ENCODE peak calls at places on chromosomes 5 and 9, in seven cellular contexts. E is HEK293T, U is HCT116, Z is WTC11, M is H1, S is GM12878, B is K562. F is an unnamed sample.

GRCh38 chr5:139414601-139415121 is 10.8 kb upstream of the SPATA24 start:
- DNase-seq in E (no peak), U (no peak), Z (no peak), M (no peak), S (no peak), B (no peak), F (no peak)

GRCh38 chr5:144566747-144567415 is 396.2 kb downstream of the KCTD16 start:
- DNase-seq in E (no peak), U (no peak), Z (no peak), M (no peak), S (no peak), B (no peak), F (no peak)

GRCh38 chr9:78676623-78677022 is 379.7 kb downstream of the PSAT1 start:
- DNase-seq in E (no peak), U (no peak), Z (no peak), M (no peak), S (no peak), B (no peak), F (no peak)

GRCh38 chr9:16652511-16653101 is 217.9 kb downstream of the BNC2 start:
- DNase-seq in E (no peak), U (no peak), Z (no peak), M (no peak), S (no peak), B (no peak), F (no peak)

GRCh38 chr9:136799079-136799853 is 3.1 kb downstream of the CCDC183 start:
- DNase-seq in E (no peak), U (no peak), Z (peak), M (no peak), S (no peak), B (no peak), F (peak)

GRCh38 chr9:71644819-71645362 is 123.4 kb downstream of the CEMIP2 start:
- DNase-seq in E (no peak), U (no peak), Z (no peak), M (no peak), S (no peak), B (no peak), F (no peak)

GRCh38 chr5:86979801-86980510 is 287.7 kb upstream of the RASA1 start:
- DNase-seq in E (no peak), U (peak), Z (no peak), M (no peak), S (no peak), B (no peak), F (peak)

GRCh38 chr5:60386398-60386797 is 313.6 kb downstream of the DEPDC1B start:
- DNase-seq in E (no peak), U (no peak), Z (peak), M (no peak), S (no peak), B (no peak), F (no peak)

GRCh38 chr5:87120518-87121314 is 147.0 kb upstream of the RASA1 start:
- DNase-seq in E (no peak), U (peak), Z (no peak), M (no peak), S (no peak), B (no peak), F (no peak)

GRCh38 chr9:118128313-118128712 is 424.1 kb downstream of the TLR4 start:
- DNase-seq in E (no peak), U (no peak), Z (no peak), M (no peak), S (no peak), B (no peak), F (no peak)
- TF ChIP-seq SP1 in E (no peak), U (no peak), Z (no peak), M (no peak), S (no peak), B (no peak), F (no peak)

GRCh38 chr9:106072421-106072820 is 378.1 kb downstream of the TMEM38B start:
- DNase-seq in E (no peak), U (no peak), Z (no peak), M (no peak), S (no peak), B (no peak), F (no peak)
- TF ChIP-seq SP1 in E (no peak), U (no peak), Z (no peak), M (no peak), S (no peak), B (no peak), F (no peak)

DNA sequence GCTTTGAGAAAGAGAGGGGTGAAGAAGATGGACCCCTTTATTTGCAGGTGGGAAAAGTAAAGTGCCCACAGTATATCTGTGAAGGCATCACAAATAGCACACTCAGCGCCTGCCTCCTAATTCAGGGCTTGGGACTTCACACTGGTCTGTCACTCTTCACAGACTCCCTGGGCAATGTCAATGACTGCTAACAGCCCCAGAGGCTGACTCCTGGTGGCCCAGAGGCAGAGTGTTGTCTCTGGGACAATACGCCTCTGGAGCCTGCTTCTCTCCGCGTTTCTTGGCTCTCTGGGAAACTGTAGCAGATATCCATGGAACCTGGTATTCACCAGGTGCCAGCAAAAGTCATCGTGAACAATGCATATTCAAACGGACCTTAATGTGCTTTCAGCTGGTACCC is 198.3 kb upstream of the EFNA5 start:
- DNase-seq in E (no peak), U (no peak), Z (no peak), M (no peak), S (no peak), B (no peak), F (no peak)
- TF ChIP-seq SP1 in E (no peak), U (no peak), Z (no peak), M (no peak), S (no peak), B (no peak), F (no peak)

GRCh38 chr5:1831677-1832313 is 30.6 kb downstream of the NDUFS6 start:
- DNase-seq in E (no peak), U (no peak), Z (peak), M (no peak), S (no peak), B (no peak), F (no peak)
- TF ChIP-seq SP1 in E (no peak), U (no peak), Z (no peak), M (no peak), S (no peak), B (no peak), F (no peak)

GRCh38 chr5:143041-143440 is 48.3 kb upstream of the LRRC14B start:
- DNase-seq in E (no peak), U (no peak), Z (no peak), M (no peak), S (no peak), B (no peak), F (no peak)

GRCh38 chr5:147751-148150 is 43.5 kb upstream of the LRRC14B start:
- DNase-seq in E (no peak), U (no peak), Z (no peak), M (no peak), S (no peak), B (peak), F (no peak)

GRCh38 chr5:142246-142810 is 49.0 kb upstream of the LRRC14B start:
- DNase-seq in E (no peak), U (no peak), Z (no peak), M (no peak), S (no peak), B (no peak), F (no peak)

GRCh38 chr5:145585-146323 is 45.5 kb upstream of the LRRC14B start:
- DNase-seq in E (no peak), U (no peak), Z (no peak), M (no peak), S (no peak), B (no peak), F (no peak)

GRCh38 chr5:144941-145340 is 46.4 kb upstream of the LRRC14B start:
- DNase-seq in E (no peak), U (no peak), Z (no peak), M (no peak), S (no peak), B (no peak), F (no peak)
- TF ChIP-seq SP1 in E (no peak), U (no peak), Z (no peak), M (no peak), S (no peak), B (no peak), F (no peak)

GRCh38 chr9:134960701-134961181 is 43.0 kb upstream of the FCN1 start:
- DNase-seq in E (no peak), U (no peak), Z (peak), M (no peak), S (no peak), B (no peak), F (no peak)

GRCh38 chr9:134961331-134962064 is 43.8 kb upstream of the FCN1 start:
- DNase-seq in E (no peak), U (no peak), Z (peak), M (no peak), S (no peak), B (no peak), F (no peak)

GRCh38 chr9:134963546-134963945 is 45.8 kb upstream of the FCN1 start:
- DNase-seq in E (no peak), U (no peak), Z (no peak), M (no peak), S (no peak), B (no peak), F (no peak)

GRCh38 chr9:134962998-134963364 is 45.3 kb upstream of the FCN1 start:
- DNase-seq in E (no peak), U (no peak), Z (no peak), M (no peak), S (no peak), B (no peak), F (no peak)

DNA sequence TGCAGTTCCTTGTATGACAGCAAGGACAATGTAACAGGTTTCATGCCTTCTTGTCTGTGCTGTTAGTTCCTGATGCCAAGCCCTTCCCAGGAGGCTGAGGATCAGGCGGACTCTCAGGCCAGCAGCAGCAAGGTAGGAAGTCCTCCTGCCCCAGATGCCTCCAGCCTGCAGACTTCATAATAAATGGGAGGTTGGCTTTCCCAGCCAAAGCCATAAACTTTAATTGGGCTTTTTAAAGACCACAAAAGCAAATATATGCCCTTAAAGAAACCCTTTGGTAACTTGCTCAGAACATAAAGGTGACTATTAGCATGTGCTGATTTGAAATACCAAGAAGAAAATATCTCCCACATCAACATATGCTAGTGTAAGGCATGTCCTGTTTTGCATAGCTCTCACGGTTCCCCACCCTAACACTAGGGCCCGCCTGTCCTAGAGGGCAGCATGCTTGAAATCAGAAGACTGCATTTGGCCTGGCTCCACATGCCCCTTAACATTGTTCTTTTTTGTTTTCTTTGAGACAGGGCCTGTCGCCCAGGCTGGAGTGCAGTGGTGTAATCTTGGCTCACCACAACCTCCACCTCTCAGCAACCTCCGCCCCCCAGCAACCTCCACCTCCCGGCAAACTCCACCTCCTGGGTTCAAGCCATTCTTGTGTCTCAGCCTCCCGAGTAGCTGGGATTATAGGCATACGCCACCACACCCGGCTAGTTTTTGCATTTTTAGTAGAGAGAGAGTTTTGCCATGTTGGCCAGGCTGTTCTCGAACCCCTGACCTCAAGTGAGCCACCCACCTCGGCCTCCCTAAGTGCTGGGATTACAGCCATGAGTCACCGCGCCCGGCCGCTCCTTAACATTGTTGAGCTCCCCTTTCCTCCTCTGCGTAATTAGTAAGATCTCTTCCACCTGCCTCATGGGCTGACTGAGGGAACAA is 44.6 kb upstream of the FCN1 start:
- DNase-seq in E (no peak), U (no peak), Z (no peak), M (no peak), S (no peak), B (no peak), F (no peak)
- TF ChIP-seq SP1 in E (no peak), U (no peak), Z (no peak), M (no peak), S (no peak), B (no peak), F (no peak)

GRCh38 chr5:170811719-170812118 is 28.2 kb downstream of the GABRP start:
- DNase-seq in E (no peak), U (no peak), Z (no peak), M (no peak), S (no peak), B (no peak), F (no peak)

GRCh38 chr5:170805666-170806065 is 22.1 kb downstream of the GABRP start:
- DNase-seq in E (no peak), U (no peak), Z (no peak), M (no peak), S (no peak), B (no peak), F (no peak)

GRCh38 chr5:170813231-170813630 is 29.7 kb downstream of the GABRP start:
- DNase-seq in E (no peak), U (no peak), Z (no peak), M (no peak), S (no peak), B (no peak), F (no peak)

GRCh38 chr5:170809551-170809950 is 26.0 kb downstream of the GABRP start:
- DNase-seq in E (peak), U (peak), Z (peak), M (peak), S (no peak), B (peak), F (no peak)
- TF ChIP-seq SP1 in E (no peak), U (no peak), Z (no peak), M (no peak), S (no peak), B (no peak), F (no peak)

F was measured in HepG2.